ENCODE peak calls at places on chromosomes 5 and 9, in eight cellular contexts. C, U, A, Z, O, P, V and E are unnamed samples.

GRCh38 chr9:122234022-122234748 is 5.4 kb upstream of the LHX6 start:
- DNase-seq in Z (no peak), U (no peak), V (no peak), O (no peak), P (no peak), C (no peak), A (no peak), E (no peak)

GRCh38 chr5:138610468-138611294 is 35.5 kb upstream of the HSPA9 start:
- DNase-seq in P (peak), C (peak), V (no peak), O (no peak), Z (no peak), A (no peak), U (no peak), E (no peak)

GRCh38 chr9:114093761-114094505 is 5.2 kb downstream of the KIF12 start:
- DNase-seq in P (no peak), O (no peak), C (no peak), V (peak), U (no peak), A (no peak), Z (no peak), E (no peak)

GRCh38 chr5:156178117-156178516 is 148.8 kb upstream of the SGCD start:
- DNase-seq in O (no peak), A (no peak), Z (no peak), P (peak), V (no peak), C (no peak), U (no peak), E (no peak)

GRCh38 chr9:125913551-125913950 is 166.4 kb downstream of the PBX3 start:
- DNase-seq in O (no peak), U (no peak), V (no peak), C (no peak), P (no peak), Z (no peak), A (no peak), E (no peak)

GRCh38 chr9:115651456-115651855 is 502.1 kb upstream of the PAPPA start:
- DNase-seq in A (no peak), C (no peak), Z (no peak), O (peak), U (no peak), V (no peak), P (peak), E (no peak)

GRCh38 chr9:17462869-17463464 is 115.9 kb upstream of the SH3GL2 start:
- DNase-seq in Z (no peak), V (no peak), A (no peak), O (peak), P (peak), U (peak), C (peak), E (peak)

GRCh38 chr9:117245225-117245624 is 169.6 kb downstream of the ASTN2 start:
- DNase-seq in Z (no peak), C (no peak), V (no peak), U (no peak), A (no peak), P (no peak), O (no peak), E (no peak)

GRCh38 chr5:150227606-150228273 is 37.9 kb downstream of the SLC6A7 start:
- DNase-seq in C (no peak), U (no peak), A (no peak), Z (no peak), V (peak), P (peak), O (peak), E (peak)

GRCh38 chr5:9297171-9297570 is 248.7 kb downstream of the SEMA5A start:
- DNase-seq in Z (no peak), A (no peak), P (no peak), C (no peak), V (no peak), U (no peak), O (no peak), E (peak)

GRCh38 chr5:173663810-173664526 is 47.5 kb upstream of the BOD1 start:
- DNase-seq in A (peak), O (no peak), U (no peak), C (peak), P (no peak), Z (no peak), V (peak), E (no peak)

GRCh38 chr5:1118738-1119137 is 6.9 kb upstream of the SLC12A7 start:
- DNase-seq in U (no peak), V (no peak), A (peak), O (no peak), Z (no peak), P (no peak), C (no peak), E (no peak)

GRCh38 chr5:59174248-59174844 is 591.5 kb downstream of the RAB3C start:
- DNase-seq in V (no peak), A (no peak), P (peak), O (peak), C (peak), Z (no peak), U (peak), E (peak)

GRCh38 chr5:74465724-74466123 is 174.8 kb downstream of the ENC1 start:
- DNase-seq in P (no peak), O (no peak), A (no peak), V (no peak), C (no peak), U (no peak), Z (no peak), E (no peak)

GRCh38 chr5:170151105-170151831 is 45.6 kb downstream of the FOXI1 start:
- DNase-seq in U (no peak), C (peak), Z (no peak), P (peak), V (peak), A (peak), O (peak), E (peak)

GRCh38 chr9:34464571-34464970 is 6.0 kb downstream of the DNAI1 start:
- DNase-seq in Z (no peak), U (no peak), P (no peak), C (no peak), A (no peak), V (no peak), O (no peak), E (no peak)

GRCh38 chr5:128711216-128711615 is 173.2 kb upstream of the FBN2 start:
- DNase-seq in A (no peak), Z (no peak), V (no peak), P (no peak), U (no peak), O (peak), C (no peak), E (no peak)

GRCh38 chr5:108545301-108545700 is 163.4 kb upstream of the FBXL17 start:
- DNase-seq in Z (no peak), C (no peak), A (no peak), P (no peak), V (no peak), U (no peak), O (no peak), E (no peak)

GRCh38 chr9:136643596-136644342 is 18.9 kb upstream of the EGFL7 start:
- DNase-seq in P (no peak), Z (no peak), C (no peak), U (no peak), V (peak), O (no peak), A (peak), E (no peak)

GRCh38 chr5:179874536-179875292 is 16.1 kb upstream of the MRNIP start:
- DNase-seq in U (no peak), O (no peak), V (no peak), C (no peak), A (no peak), P (no peak), Z (no peak), E (no peak)

GRCh38 chr9:123232332-123232731 is 36.1 kb downstream of the STRBP start:
- DNase-seq in C (no peak), Z (no peak), A (no peak), U (no peak), O (no peak), P (no peak), V (no peak), E (no peak)

GRCh38 chr5:82312373-82312856 is 34.3 kb upstream of the RPS23 start:
- DNase-seq in U (peak), C (peak), V (no peak), A (peak), P (peak), Z (peak), O (peak), E (peak)

GRCh38 chr5:7873216-7873615 is 4.3 kb downstream of the MTRR start:
- DNase-seq in A (no peak), U (no peak), P (no peak), O (no peak), C (no peak), V (no peak), Z (no peak), E (no peak)

GRCh38 chr9:70874451-70874850 is 247.0 kb downstream of the TRPM3 start:
- DNase-seq in Z (no peak), P (peak), U (no peak), C (no peak), V (no peak), A (no peak), O (no peak), E (no peak)

GRCh38 chr9:119974026-119974425 is 604.8 kb upstream of the BRINP1 start:
- DNase-seq in U (no peak), O (no peak), A (no peak), Z (no peak), C (no peak), P (no peak), V (no peak), E (no peak)

GRCh38 chr5:31232273-31232888 is 38.9 kb downstream of the CDH6 start:
- DNase-seq in O (peak), A (peak), P (peak), Z (no peak), V (no peak), U (peak), C (peak), E (peak)
- TF ChIP-seq CTCF in O (peak), A (peak), P (peak), Z (peak), V (peak), U (peak), C (peak), E (peak)

DNA sequence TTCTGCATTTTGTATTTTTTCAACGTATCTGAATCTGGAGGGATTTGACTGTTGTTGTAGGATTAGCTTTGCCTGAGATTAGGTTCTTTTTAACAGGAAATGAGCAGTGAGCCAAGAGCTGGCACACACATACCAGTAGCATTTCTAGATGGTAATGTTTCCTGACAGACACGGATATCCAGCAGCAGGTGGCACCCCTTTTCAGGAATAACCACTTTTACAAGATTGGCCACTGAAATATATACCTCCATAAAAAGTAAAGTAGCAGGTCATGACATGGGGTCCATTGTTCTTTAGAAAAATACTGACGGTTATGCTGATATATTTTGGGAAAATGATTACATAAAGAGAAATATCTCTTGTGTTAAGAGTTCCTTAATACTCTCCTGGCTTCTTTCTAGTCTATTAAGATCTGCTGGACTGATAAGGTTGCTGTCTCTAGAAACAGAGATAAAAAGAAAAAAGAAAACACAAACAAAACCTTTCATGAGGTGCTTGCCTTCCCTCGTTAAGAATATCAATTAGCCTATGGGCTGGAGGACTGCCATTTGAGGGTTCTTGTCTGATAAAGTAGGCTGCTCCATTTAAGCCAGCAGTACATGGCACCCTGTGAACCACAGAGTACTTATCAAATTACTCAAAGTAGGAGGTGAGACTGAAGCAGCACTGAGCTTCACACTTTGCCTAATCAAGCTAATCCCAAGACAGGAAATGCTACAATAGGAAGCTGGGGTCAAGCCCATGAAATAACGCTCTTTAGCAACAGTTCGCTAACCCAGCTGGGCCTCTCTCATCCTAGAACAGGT is 101.6 kb upstream of the PCA3 start:
- DNase-seq in P (no peak), Z (no peak), C (no peak), A (no peak), U (no peak), V (no peak), O (no peak), E (no peak)
- TF ChIP-seq CTCF in P (no peak), Z (no peak), C (no peak), A (no peak), U (no peak), V (no peak), O (peak), E (no peak)

DNA sequence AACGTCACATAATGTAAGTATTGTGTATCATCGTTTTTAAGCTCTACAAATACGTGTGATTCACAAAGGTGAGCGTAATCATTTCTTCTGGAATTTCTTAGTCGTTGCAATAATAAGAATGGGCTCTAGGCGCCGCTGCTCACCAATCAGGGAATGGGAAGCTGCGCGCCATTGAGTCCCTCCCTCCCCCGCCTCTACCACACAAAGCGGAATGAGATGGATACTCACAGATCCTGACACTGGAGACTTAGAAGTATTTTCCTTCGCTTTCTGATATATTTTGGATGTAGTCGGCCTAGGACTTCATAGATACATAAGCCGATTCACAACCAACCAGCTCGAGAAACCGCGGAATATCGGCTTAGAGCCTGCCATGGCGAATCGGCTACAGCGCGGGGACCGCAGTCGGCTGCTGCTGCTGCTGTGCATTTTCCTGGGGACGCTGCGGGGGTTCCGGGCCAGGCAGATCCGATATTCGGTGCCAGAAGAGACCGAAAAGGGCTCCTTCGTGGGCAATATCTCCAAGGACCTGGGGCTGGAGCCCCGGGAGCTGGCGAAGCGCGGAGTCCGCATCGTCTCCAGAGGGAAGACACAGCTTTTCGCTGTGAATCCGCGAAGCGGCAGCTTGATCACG is at the start of gene PCDHGA11:
- DNase-seq in U (no peak), V (no peak), Z (no peak), O (peak), A (peak), C (no peak), P (peak), E (peak)
- TF ChIP-seq CTCF in U (peak), V (peak), Z (no peak), O (peak), A (peak), C (peak), P (peak), E (peak)

GRCh38 chr5:24208540-24209141 is 436.1 kb downstream of the CDH10 start:
- DNase-seq in U (no peak), A (no peak), C (no peak), O (no peak), Z (no peak), P (no peak), V (no peak), E (no peak)
- TF ChIP-seq CTCF in U (no peak), A (no peak), C (no peak), O (no peak), Z (no peak), P (no peak), V (no peak), E (no peak)

DNA sequence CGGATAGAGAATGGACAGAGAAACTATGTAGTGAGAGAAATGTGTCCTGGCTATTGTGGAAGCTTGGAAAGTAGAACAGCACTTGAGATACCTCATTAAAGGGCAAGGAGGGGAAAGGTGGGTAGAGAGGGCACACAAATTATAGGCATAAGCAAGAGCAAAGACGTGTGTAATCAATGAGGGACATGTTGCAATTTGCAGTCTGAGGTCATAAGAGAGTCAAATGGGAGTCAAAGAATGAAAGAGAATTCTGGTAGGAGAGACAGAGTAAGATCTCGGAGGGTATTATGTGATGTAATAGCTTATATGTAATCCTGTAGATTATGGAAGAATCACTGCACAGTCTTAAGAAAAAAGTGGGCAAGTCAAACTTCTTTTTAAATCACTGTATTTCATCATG is 312.0 kb upstream of the RGMB start:
- DNase-seq in Z (no peak), O (no peak), P (no peak), U (no peak), A (no peak), V (no peak), C (no peak), E (no peak)
- TF ChIP-seq CTCF in Z (no peak), O (no peak), P (no peak), U (no peak), A (no peak), V (no peak), C (no peak), E (no peak)

GRCh38 chr9:347667-348292 is 133.1 kb downstream of the DOCK8 start:
- DNase-seq in Z (no peak), U (no peak), P (peak), A (no peak), O (peak), V (no peak), C (no peak), E (peak)
- TF ChIP-seq CTCF in Z (peak), U (peak), P (peak), A (peak), O (peak), V (peak), C (peak), E (peak)

GRCh38 chr9:89945133-89945532 is 340.3 kb downstream of the GADD45G start:
- DNase-seq in P (no peak), O (no peak), A (no peak), V (no peak), U (no peak), C (no peak), Z (peak), E (no peak)

GRCh38 chr9:89941875-89942274 is 337.1 kb downstream of the GADD45G start:
- DNase-seq in O (no peak), A (no peak), V (no peak), P (peak), Z (no peak), C (no peak), U (peak), E (peak)

GRCh38 chr9:89942643-89943042 is 337.8 kb downstream of the GADD45G start:
- DNase-seq in C (no peak), A (no peak), Z (no peak), P (no peak), O (no peak), U (no peak), V (no peak), E (no peak)

GRCh38 chr9:89943728-89944127 is 338.9 kb downstream of the GADD45G start:
- DNase-seq in Z (no peak), P (no peak), C (no peak), A (no peak), V (no peak), O (no peak), U (no peak), E (no peak)

GRCh38 chr9:89943309-89943708 is 338.5 kb downstream of the GADD45G start:
- DNase-seq in U (no peak), Z (peak), V (no peak), A (no peak), O (no peak), C (no peak), P (no peak), E (no peak)
- TF ChIP-seq CTCF in U (no peak), Z (no peak), V (no peak), A (no peak), O (no peak), C (no peak), P (no peak), E (no peak)

GRCh38 chr5:60377826-60378225 is 322.1 kb downstream of the DEPDC1B start:
- DNase-seq in P (peak), Z (no peak), O (no peak), U (no peak), A (no peak), C (no peak), V (no peak), E (no peak)

GRCh38 chr5:60386398-60386797 is 313.6 kb downstream of the DEPDC1B start:
- DNase-seq in O (no peak), C (no peak), U (no peak), A (no peak), V (no peak), P (no peak), Z (no peak), E (no peak)

GRCh38 chr5:60387041-60387440 is 312.9 kb downstream of the DEPDC1B start:
- DNase-seq in A (no peak), V (no peak), O (no peak), Z (no peak), P (no peak), U (no peak), C (no peak), E (no peak)

GRCh38 chr5:60379907-60380306 is 320.1 kb downstream of the DEPDC1B start:
- DNase-seq in P (no peak), Z (no peak), O (no peak), C (no peak), U (no peak), V (no peak), A (no peak), E (no peak)

DNA sequence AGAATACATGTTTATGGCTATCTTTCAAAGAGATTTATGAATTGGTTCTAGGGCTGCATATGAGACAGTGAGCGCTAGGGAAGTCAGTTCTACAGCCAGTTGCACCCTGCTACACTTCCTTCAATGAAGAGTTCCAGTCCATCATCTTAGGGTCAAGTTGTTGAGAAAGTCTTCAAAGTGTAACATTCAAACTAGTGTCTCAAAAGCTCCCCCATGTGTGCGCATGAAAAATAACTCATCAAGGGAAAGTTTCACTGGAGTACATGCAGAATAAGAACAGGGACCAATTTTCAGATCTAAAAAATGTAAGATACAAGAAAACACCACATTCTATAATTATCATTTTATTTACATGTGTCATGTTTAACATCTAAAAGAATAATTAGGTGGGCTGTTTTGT is 317.2 kb downstream of the DEPDC1B start:
- DNase-seq in A (no peak), O (peak), C (no peak), U (no peak), V (no peak), P (peak), Z (no peak), E (peak)
- TF ChIP-seq CTCF in A (no peak), O (peak), C (peak), U (peak), V (peak), P (peak), Z (peak), E (peak)